ENCODE peak calls at places on chromosomes 11 and 22, in nine cellular contexts. X is activated T-cell treated with anti-CD3 and anti-CD28 coated beads for 1 hour, R is germinal center, L is H54, N is fibroblast of the aortic adventitia, K is HT1080, W is T-helper 2 cell, T is ACHN, Z is upper lobe of right lung. U is an unnamed sample.

GRCh38 chr22:28909375-28909774 is 26.0 kb downstream of the ZNRF3 start:
- DNase-seq in K (no peak), N (peak), R (no peak), X (no peak), Z (no peak), L (no peak), W (peak), T (no peak), U (no peak)

GRCh38 chr22:46742576-46743221 is 4.6 kb upstream of the CERK start:
- DNase-seq in Z (no peak), W (no peak), T (no peak), X (no peak), L (no peak), K (no peak), R (no peak), N (no peak), U (no peak)

GRCh38 chr11:2589538-2589934 is 110.3 kb downstream of the KCNQ1OT1 start:
- DNase-seq in N (no peak), Z (peak), L (no peak), W (no peak), T (no peak), X (no peak), K (no peak), R (no peak), U (no peak)

GRCh38 chr11:71977743-71978418 is 20.8 kb upstream of the IL18BP start:
- DNase-seq in R (peak), W (peak), L (no peak), N (peak), T (peak), Z (no peak), X (peak), K (peak), U (peak)

GRCh38 chr11:120432056-120433018 is 79.2 kb upstream of the GRIK4 start:
- DNase-seq in Z (no peak), W (no peak), K (peak), R (no peak), X (no peak), T (peak), L (peak), N (peak), U (no peak)

GRCh38 chr11:57504511-57504910 is 11.0 kb downstream of the SLC43A1 start:
- DNase-seq in N (no peak), R (no peak), Z (no peak), K (no peak), X (no peak), L (no peak), W (no peak), T (no peak), U (no peak)

GRCh38 chr22:27990879-27991278 is 71.8 kb upstream of the PITPNB start:
- DNase-seq in X (no peak), R (no peak), T (peak), W (no peak), L (peak), Z (no peak), K (peak), N (peak), U (peak)

GRCh38 chr11:12539570-12539969 is 134.7 kb upstream of the TEAD1 start:
- DNase-seq in K (peak), W (no peak), R (no peak), X (no peak), N (peak), Z (no peak), L (peak), T (peak), U (no peak)

GRCh38 chr11:112172362-112172994 is 2.8 kb upstream of the BCO2 start:
- DNase-seq in L (no peak), K (peak), W (no peak), Z (no peak), T (no peak), X (no peak), N (no peak), R (no peak), U (no peak)

U was measured in NAMALWA.